ENCODE peak calls at places on chromosomes 4 and X, in six cellular contexts. A is lower leg skin, F is dorsolateral prefrontal cortex, E is AG04449, J is A549, Z is brain microvascular endothelial cell. U is an unnamed sample.

GRCh38 chr4:184382189-184382846 is 92.0 kb downstream of the IRF2 start:
- DNase-seq in A (no peak), F (no peak), E (no peak), J (no peak), Z (no peak), U (no peak)

GRCh38 chr4:89203902-89204301 is 92.6 kb downstream of the TIGD2 start:
- DNase-seq in A (no peak), F (no peak), E (no peak), J (no peak), Z (no peak), U (no peak)

GRCh38 chr4:6546681-6547447 is 28.1 kb upstream of the MAN2B2 start:
- DNase-seq in A (no peak), F (no peak), E (peak; percentile 12), J (peak; percentile 20), Z (peak; percentile 17), U (no peak)

GRCh38 chr4:110112056-110112455 is 86.4 kb downstream of the ELOVL6 start:
- DNase-seq in A (no peak), F (no peak), E (no peak), J (no peak), Z (no peak), U (no peak)

GRCh38 chrX:123432362-123433150 is 248.5 kb downstream of the GRIA3 start:
- DNase-seq in A (no peak), F (no peak), E (no peak), J (no peak), Z (no peak), U (no peak)

GRCh38 chrX:10567136-10567535 is 53.2 kb downstream of the MID1 start:
- DNase-seq in A (no peak), F (no peak), E (no peak), J (no peak), Z (no peak), U (no peak)

GRCh38 chr4:16029329-16029728 is 54.5 kb downstream of the PROM1 start:
- DNase-seq in A (no peak), F (no peak), E (peak; percentile 40), J (no peak), Z (peak; percentile 81), U (no peak)

GRCh38 chr4:762211-763190 is 56.9 kb downstream of the PCGF3 start:
- DNase-seq in A (no peak), F (no peak), E (no peak), J (no peak), Z (peak; percentile 36), U (no peak)

GRCh38 chrX:103774070-103774642 is 2.5 kb upstream of the PLP1 start:
- DNase-seq in A (peak; percentile 31), F (no peak), E (no peak), J (peak; percentile 12), Z (no peak), U (no peak)

GRCh38 chrX:2841511-2841910 is 12.8 kb downstream of the GYG2 start:
- DNase-seq in A (no peak), F (no peak), E (no peak), J (no peak), Z (peak; percentile 10), U (no peak)

GRCh38 chrX:47218920-47219815 is 687 bp downstream of the CDK16 start:
- DNase-seq in A (peak; percentile 89), F (peak; percentile 54), E (no peak), J (peak; percentile 24), Z (no peak), U (no peak)

GRCh38 chr4:147054241-147054902 is 108.7 kb upstream of the TTC29 start:
- DNase-seq in A (no peak), F (no peak), E (no peak), J (no peak), Z (no peak), U (no peak)

GRCh38 chr4:148170408-148171385 is 271.5 kb downstream of the NR3C2 start:
- DNase-seq in A (no peak), F (no peak), E (no peak), J (no peak), Z (no peak), U (no peak)

DNA sequence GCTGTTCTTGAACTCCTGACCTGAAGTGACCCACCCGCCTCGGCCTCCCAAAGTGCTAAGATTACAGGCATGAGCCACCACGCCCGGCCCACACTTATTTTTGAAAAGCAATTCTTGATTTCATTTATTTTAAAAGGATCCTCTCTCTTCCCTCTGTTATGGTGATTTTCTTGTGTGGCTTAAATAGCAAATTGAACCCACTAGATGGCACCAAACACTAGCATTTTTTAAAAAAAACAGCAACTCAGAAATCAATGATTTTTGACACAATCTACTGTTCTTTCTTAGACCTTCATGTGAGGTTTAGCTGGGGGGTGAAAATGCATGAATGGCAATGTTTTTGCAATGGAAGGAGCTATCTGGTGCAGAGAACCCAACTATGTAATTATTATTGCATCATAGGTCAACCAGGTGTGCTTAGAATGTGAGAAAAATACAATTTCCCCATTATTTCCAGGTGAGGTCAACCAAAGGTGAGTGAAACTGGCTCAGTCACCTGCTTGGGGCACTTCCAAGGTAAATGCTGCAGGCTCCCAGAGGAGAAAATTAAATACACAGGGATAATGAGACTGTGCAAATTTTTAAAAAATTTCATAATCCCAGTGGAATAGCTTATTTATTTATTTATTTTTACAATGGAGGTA is 226.6 kb upstream of the PRKX start:
- DNase-seq in A (no peak), F (no peak), E (no peak), J (no peak), Z (peak; percentile 3), U (no peak)
- TF ChIP-seq CTCF in A (no peak), F (peak; percentile 39), E (no peak), J (peak; percentile 56), Z (peak; percentile 51), U (peak; percentile 60)

GRCh38 chr4:11914406-11914805 is 485.7 kb upstream of the HS3ST1 start:
- DNase-seq in A (no peak), F (no peak), E (no peak), J (no peak), Z (no peak), U (peak; percentile 59)
- H3K4me3 ChIP-seq in A (no peak overlapping the region), F (no peak overlapping the region), E (no peak overlapping the region), J (no peak overlapping the region), Z (no peak overlapping the region), U (no peak overlapping the region)

DNA sequence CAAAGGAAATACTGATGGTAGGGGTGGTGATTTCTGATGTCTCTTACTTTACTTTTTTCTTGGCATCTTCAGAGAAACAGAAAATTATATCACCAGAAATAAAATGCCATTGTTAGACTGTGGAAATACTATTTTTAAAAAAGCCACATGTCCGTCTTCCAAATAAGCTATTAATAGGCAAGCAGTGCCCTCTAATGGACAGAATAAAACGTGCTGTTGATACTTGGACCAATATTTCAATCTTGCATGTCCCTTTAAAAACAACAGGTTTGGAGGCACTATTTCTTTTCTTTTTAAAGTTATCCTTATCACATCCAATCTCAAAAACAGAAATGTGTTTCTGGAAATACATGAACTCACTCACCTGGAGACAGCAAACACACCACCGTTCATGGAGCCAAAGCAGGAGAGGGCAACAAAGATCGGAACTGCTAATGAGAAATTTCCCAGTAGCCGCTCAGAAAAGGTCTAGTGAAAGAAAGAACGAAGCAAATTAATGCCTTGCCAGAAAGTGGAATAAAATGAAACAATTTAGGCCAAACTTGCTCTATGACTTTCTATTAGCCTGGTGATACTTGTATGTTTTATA is 59.2 kb downstream of the SLC7A11 start:
- DNase-seq in A (no peak), F (no peak), E (peak; percentile 29), J (peak; percentile 10), Z (peak; percentile 60), U (no peak)
- TF ChIP-seq CTCF in A (no peak), F (peak; percentile 71), E (peak; percentile 42), J (peak; percentile 51), Z (peak; percentile 54), U (peak; percentile 66)

GRCh38 chr4:153371835-153372234 is 27.3 kb downstream of the MND1 start:
- DNase-seq in A (no peak), F (no peak), E (no peak), J (no peak), Z (no peak), U (no peak)

GRCh38 chr4:153372967-153373562 is 28.6 kb downstream of the MND1 start:
- DNase-seq in A (no peak), F (no peak), E (no peak), J (no peak), Z (no peak), U (peak; percentile 56)

GRCh38 chr4:153375303-153375702 is 30.8 kb downstream of the MND1 start:
- DNase-seq in A (no peak), F (no peak), E (no peak), J (no peak), Z (no peak), U (no peak)

DNA sequence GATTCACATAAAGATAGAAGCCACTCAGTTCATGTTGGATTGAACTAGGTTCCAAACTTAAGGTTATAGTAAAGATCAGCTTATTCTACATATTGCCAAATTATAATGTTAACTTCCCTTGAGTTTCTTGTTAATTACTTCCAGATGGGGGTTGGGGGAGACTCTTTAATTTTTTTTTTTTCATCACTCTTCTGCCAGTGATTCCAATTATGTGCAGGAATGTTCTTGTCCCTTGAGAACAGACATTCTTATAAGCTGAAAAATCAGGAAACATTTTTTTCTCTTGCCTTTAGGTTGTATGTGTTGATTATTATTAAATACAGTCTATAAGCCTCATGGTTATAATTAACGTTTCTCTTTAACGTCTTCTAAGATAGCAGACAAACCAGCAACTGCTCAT is 30.0 kb downstream of the MND1 start:
- DNase-seq in A (no peak), F (no peak), E (no peak), J (no peak), Z (no peak), U (no peak)
- H3K4me3 ChIP-seq in A (no peak overlapping the region), F (no peak overlapping the region), E (no peak overlapping the region), J (no peak overlapping the region), Z (no peak overlapping the region), U (no peak overlapping the region)

DNA sequence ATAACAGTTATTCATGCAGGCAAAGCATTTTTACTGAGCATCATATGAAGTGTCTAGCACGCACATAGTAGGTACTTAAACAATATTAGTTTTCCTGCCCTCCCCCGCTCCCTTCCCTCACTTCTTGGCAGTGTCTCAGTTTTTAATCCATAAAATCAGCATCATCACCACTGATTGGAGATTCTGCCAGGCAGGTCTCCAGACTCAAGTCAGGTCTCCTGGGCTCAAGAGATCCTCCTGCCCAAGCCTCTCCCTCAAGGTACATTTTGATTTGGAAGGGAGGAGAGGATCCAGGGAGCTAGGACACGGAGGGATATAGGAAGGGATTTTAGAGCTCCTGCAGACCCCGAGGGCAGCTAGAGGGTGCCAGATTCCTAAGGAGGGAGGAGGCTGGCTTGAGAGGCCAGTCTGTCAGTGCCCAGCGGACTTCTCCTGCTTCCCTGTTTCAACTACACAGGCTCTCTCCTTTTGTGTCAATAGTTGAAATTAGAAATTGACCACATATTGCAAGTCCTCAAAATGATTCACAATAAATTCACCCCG is 4.4 kb upstream of the FAT1 start:
- DNase-seq in A (no peak), F (no peak), E (no peak), J (no peak), Z (no peak), U (no peak)
- TF ChIP-seq CTCF in A (no peak), F (no peak), E (no peak), J (peak; percentile 29), Z (peak; percentile 37), U (peak; percentile 34)

GRCh38 chrX:64977830-64978229 is 1.6 kb upstream of the ZC4H2 start:
- DNase-seq in A (no peak), F (no peak), E (no peak), J (no peak), Z (no peak), U (no peak)

GRCh38 chrX:64975989-64976672 is at the start of gene ZC4H2:
- DNase-seq in A (peak; percentile 91), F (peak; percentile 81), E (peak; percentile 7), J (peak; percentile 48), Z (peak; percentile 82), U (peak; percentile 37)

GRCh38 chrX:64976673-64977040 is 407 bp upstream of the ZC4H2 start:
- DNase-seq in A (no peak), F (no peak), E (no peak), J (no peak), Z (no peak), U (no peak)

GRCh38 chrX:64975491-64975890 is 759 bp downstream of the ZC4H2 start:
- DNase-seq in A (no peak), F (peak; percentile 50), E (no peak), J (peak; percentile 24), Z (peak; percentile 2), U (no peak)

GRCh38 chrX:64977051-64977450 is 801 bp upstream of the ZC4H2 start:
- DNase-seq in A (no peak), F (no peak), E (no peak), J (no peak), Z (no peak), U (no peak)
- H3K4me3 ChIP-seq in A (no peak overlapping the region), F (peak overlapping the region; percentile 66), E (no peak overlapping the region), J (no peak overlapping the region), Z (no peak overlapping the region), U (peak overlapping the region; percentile 74)

U was measured in retinal pigment epithelial cell.